ENCODE peak calls at places on chromosomes 16 and 17, in six cellular contexts. P is K562, F is HCT116, R is SK-N-SH, Z is HepG2, Q is H1. L is an unnamed sample.

GRCh38 chr16:22721497-22722100 is 92.4 kb upstream of the HS3ST2 start:
- DNase-seq in Z (no peak), F (no peak), P (no peak), R (peak; percentile 68), Q (no peak), L (no peak)

GRCh38 chr17:50834126-50834785 is 1.1 kb upstream of the WFIKKN2 start:
- DNase-seq in Q (no peak), R (no peak), P (no peak), F (no peak), Z (no peak), L (no peak)

GRCh38 chr17:70327279-70327678 is 157.9 kb downstream of the KCNJ2 start:
- DNase-seq in Q (no peak), P (no peak), R (no peak), Z (no peak), F (no peak), L (no peak)

GRCh38 chr16:1470543-1471251 is 4.1 kb downstream of the CLCN7 start:
- DNase-seq in R (no peak), Z (no peak), Q (peak; percentile 40), P (peak; percentile 40), F (no peak), L (peak; percentile 89)

GRCh38 chr17:74758846-74759163 is 10.4 kb downstream of the NHERF1 start:
- DNase-seq in Z (no peak), R (peak; percentile 57), Q (no peak), F (no peak), P (no peak), L (no peak)

GRCh38 chr17:74442670-74443515 is 11.0 kb downstream of the GPRC5C start:
- DNase-seq in P (peak; percentile 62), R (peak; percentile 60), F (peak; percentile 89), Z (peak; percentile 95), Q (peak; percentile 69), L (peak; percentile 86)

GRCh38 chr17:42657824-42658588 is 1.1 kb upstream of the TUBG2 start:
- DNase-seq in Z (no peak), F (no peak), R (no peak), P (no peak), Q (no peak), L (no peak)

GRCh38 chr16:4347765-4348509 is 3.2 kb downstream of the PAM16 start:
- DNase-seq in Q (no peak), P (peak; percentile 72), R (no peak), Z (no peak), F (no peak), L (no peak)

GRCh38 chr16:24074574-24074973 is 181.6 kb upstream of the CACNG3 start:
- DNase-seq in F (no peak), Z (no peak), Q (no peak), R (no peak), P (no peak), L (no peak)

GRCh38 chr16:89006036-89006752 is 29.2 kb upstream of the CBFA2T3 start:
- DNase-seq in F (no peak), P (no peak), Q (no peak), Z (no peak), R (peak; percentile 27), L (no peak)

GRCh38 chr17:78170692-78171590 is 2.6 kb downstream of the SYNGR2 start:
- DNase-seq in Z (no peak), Q (no peak), F (no peak), R (no peak), P (no peak), L (no peak)

GRCh38 chr17:35900280-35900679 is 20.1 kb upstream of the CCL5 start:
- DNase-seq in P (no peak), Q (no peak), R (no peak), Z (no peak), F (no peak), L (no peak)

GRCh38 chr16:58187657-58188430 is 10.1 kb downstream of the CSNK2A2 start:
- DNase-seq in Q (no peak), R (no peak), P (no peak), Z (no peak), F (no peak), L (no peak)

GRCh38 chr16:31177136-31177535 is 2.8 kb upstream of the FUS start:
- DNase-seq in F (no peak), R (no peak), Z (no peak), P (no peak), Q (no peak), L (no peak)

GRCh38 chr16:52446076-52446475 is 100.9 kb downstream of the TOX3 start:
- DNase-seq in R (no peak), P (no peak), F (no peak), Z (peak; percentile 16), Q (no peak), L (no peak)

GRCh38 chr16:52050418-52050817 is 496.5 kb downstream of the TOX3 start:
- DNase-seq in F (no peak), Z (peak; percentile 5), Q (no peak), R (no peak), P (no peak), L (no peak)

GRCh38 chr17:40124279-40125141 is 2.7 kb downstream of the MSL1 start:
- DNase-seq in R (no peak), Z (no peak), P (no peak), F (no peak), Q (no peak), L (peak; percentile 30)

GRCh38 chr16:57503366-57503765 is 17.1 kb upstream of the DOK4 start:
- DNase-seq in R (no peak), Q (no peak), P (peak; percentile 48), F (no peak), Z (no peak), L (no peak)

GRCh38 chr16:65961491-65962143 is 404.9 kb upstream of the CDH5 start:
- DNase-seq in R (no peak), Z (no peak), F (no peak), Q (no peak), P (no peak), L (no peak)

GRCh38 chr17:71163121-71163812 is 957.6 kb upstream of the SOX9 start:
- DNase-seq in F (no peak), P (no peak), Z (no peak), R (no peak), Q (no peak), L (no peak)

GRCh38 chr17:82019905-82020873 is 2.5 kb downstream of the CENPX start:
- DNase-seq in F (peak; percentile 56), Z (peak; percentile 77), R (peak; percentile 88), P (peak; percentile 72), Q (peak; percentile 93), L (peak; percentile 74)
- TF ChIP-seq JUND in F (no peak), Z (no peak), R (no peak), P (no peak), Q (no peak), L (no peak)

GRCh38 chr17:29002811-29003210 is 3.0 kb downstream of the SEZ6 start:
- DNase-seq in P (no peak), R (no peak), Z (no peak), Q (no peak), F (no peak), L (no peak)
- TF ChIP-seq JUND in P (no peak), R (no peak), Z (no peak), Q (no peak), F (no peak), L (no peak)

DNA sequence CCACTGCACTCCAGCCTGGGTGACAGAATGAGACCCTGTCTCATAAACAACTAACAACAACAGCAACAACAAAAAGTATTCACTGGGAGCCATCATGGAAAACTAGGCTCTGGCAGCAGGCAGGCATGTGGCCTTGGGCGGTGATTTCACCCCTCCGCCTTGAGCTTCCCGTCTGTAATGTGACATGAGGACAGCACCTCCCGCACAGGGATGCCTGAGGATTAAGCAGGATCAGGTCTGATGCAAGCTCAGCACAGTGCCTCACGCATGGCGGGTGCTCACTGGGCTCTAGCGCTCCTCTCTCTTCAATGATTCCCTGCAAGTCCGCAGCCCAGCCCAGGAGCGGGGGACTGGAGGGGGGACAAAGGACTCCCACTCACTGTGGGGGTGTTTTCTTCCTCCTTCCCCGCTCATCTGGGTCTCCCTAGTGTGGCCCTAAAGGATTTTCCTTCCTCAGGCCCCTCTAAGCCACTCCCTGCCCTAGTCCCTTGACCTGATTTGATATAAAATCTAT is 2.8 kb downstream of the PLCD3 start:
- DNase-seq in F (no peak), Q (no peak), P (no peak), R (no peak), Z (peak; percentile 89), L (peak; percentile 79)
- TF ChIP-seq JUND in F (no peak), Q (no peak), P (no peak), R (no peak), Z (no peak), L (no peak)

GRCh38 chr17:83010323-83011200 is 68.8 kb upstream of the METRNL start:
- DNase-seq in Z (no peak), F (no peak), Q (peak; percentile 44), P (no peak), R (peak; percentile 33), L (peak; percentile 5)
- TF ChIP-seq JUND in Z (no peak), F (no peak), Q (no peak), P (no peak), R (no peak), L (no peak)

DNA sequence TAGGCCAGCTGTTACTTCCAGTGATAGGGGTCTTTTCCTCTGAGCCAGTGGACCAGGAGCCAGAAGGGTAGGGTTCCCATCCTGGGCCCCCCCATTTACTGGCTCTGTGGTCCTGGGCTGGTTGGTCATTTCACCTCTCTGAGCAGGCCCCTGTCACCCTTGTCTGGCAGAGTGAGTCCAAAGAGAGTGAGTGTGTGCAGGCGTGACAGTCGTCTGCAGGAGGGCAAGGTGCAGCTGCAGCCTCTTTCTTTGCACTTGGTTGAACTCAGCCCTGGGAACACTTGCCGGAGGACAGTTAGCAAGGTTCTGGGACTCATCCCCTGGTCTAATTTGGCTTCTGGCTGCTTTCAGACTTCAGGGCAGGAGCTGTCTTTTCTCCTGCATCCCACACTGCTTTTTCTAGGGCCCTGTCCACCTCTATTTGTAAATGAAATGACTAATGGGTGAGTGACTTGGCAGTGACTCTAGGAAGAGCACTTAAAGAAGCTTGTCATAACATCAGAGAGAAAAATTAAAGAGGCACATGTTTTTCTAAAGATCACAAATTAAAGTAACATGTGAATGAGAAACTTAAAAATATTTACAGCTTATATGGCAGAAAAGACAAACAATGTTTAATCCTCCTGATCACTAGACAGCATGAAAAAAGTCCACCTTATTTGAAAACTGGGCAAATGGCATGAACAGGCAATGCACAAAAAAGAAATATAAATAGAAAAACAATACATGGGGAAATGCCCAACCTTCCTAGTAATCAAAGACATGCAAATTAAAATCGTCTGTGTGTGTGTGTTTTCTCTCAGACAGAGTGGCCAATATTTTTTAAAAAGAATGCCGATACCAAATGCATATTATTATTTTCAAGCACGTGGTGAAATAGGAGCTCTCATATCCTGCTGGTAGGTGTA is 137.5 kb downstream of the NTN1 start:
- DNase-seq in R (no peak), F (no peak), Q (no peak), Z (no peak), P (no peak), L (no peak)
- TF ChIP-seq JUND in R (no peak), F (no peak), Q (no peak), Z (no peak), P (no peak), L (no peak)

GRCh38 chr16:29674188-29674587 is 4.8 kb upstream of the QPRT start:
- DNase-seq in Z (no peak), R (no peak), Q (no peak), P (peak; percentile 42), F (no peak), L (no peak)
- TF ChIP-seq JUND in Z (no peak), R (no peak), Q (no peak), P (no peak), F (no peak), L (no peak)